ENCODE peak calls at places on chromosome 18, in five cellular contexts. One of them, this sample, is unnamed.

GRCh38 chr18:79926715-79927596 is 24.5 kb downstream of the SLC66A2 start:
- DNase-seq in CD8-positive, alpha-beta T cell: no peak
- DNase-seq in naive thymus-derived CD4-positive, alpha-beta T cell: no peak
- DNase-seq in aorta: peak; percentile 31
- DNase-seq in tibial nerve: no peak
- DNase-seq in this sample: peak; percentile 52

GRCh38 chr18:46516555-46516954 is 140.5 kb downstream of the LOXHD1 start:
- DNase-seq in aorta: no peak
- DNase-seq in CD8-positive, alpha-beta T cell: no peak
- DNase-seq in naive thymus-derived CD4-positive, alpha-beta T cell: no peak
- DNase-seq in tibial nerve: no peak
- DNase-seq in this sample: no peak

GRCh38 chr18:56516769-56517168 is 121.6 kb downstream of the TXNL1 start:
- DNase-seq in aorta: no peak
- DNase-seq in naive thymus-derived CD4-positive, alpha-beta T cell: no peak
- DNase-seq in tibial nerve: no peak
- DNase-seq in CD8-positive, alpha-beta T cell: no peak
- DNase-seq in this sample: peak; percentile 56

GRCh38 chr18:51300912-51301311 is 103.4 kb upstream of the MEX3C start:
- DNase-seq in tibial nerve: no peak
- DNase-seq in naive thymus-derived CD4-positive, alpha-beta T cell: no peak
- DNase-seq in aorta: no peak
- DNase-seq in CD8-positive, alpha-beta T cell: no peak
- DNase-seq in this sample: no peak

GRCh38 chr18:37270046-37270665 is 295.4 kb downstream of the CELF4 start:
- DNase-seq in naive thymus-derived CD4-positive, alpha-beta T cell: no peak
- DNase-seq in tibial nerve: peak; percentile 18
- DNase-seq in aorta: no peak
- DNase-seq in CD8-positive, alpha-beta T cell: no peak
- DNase-seq in this sample: no peak

GRCh38 chr18:59114160-59114559 is 25.5 kb upstream of the SEC11C start:
- DNase-seq in aorta: no peak
- DNase-seq in CD8-positive, alpha-beta T cell: no peak
- DNase-seq in tibial nerve: no peak
- DNase-seq in naive thymus-derived CD4-positive, alpha-beta T cell: no peak
- DNase-seq in this sample: no peak

GRCh38 chr18:21762181-21762772 is 21.7 kb downstream of the MIB1 start:
- DNase-seq in CD8-positive, alpha-beta T cell: no peak
- DNase-seq in tibial nerve: no peak
- DNase-seq in naive thymus-derived CD4-positive, alpha-beta T cell: no peak
- DNase-seq in aorta: no peak
- DNase-seq in this sample: no peak

GRCh38 chr18:28559511-28559910 is 382.6 kb upstream of the CDH2 start:
- DNase-seq in CD8-positive, alpha-beta T cell: no peak
- DNase-seq in tibial nerve: no peak
- DNase-seq in aorta: no peak
- DNase-seq in naive thymus-derived CD4-positive, alpha-beta T cell: no peak
- DNase-seq in this sample: no peak

GRCh38 chr18:36700955-36701354 is 127.8 kb downstream of the TPGS2 start:
- DNase-seq in aorta: no peak
- DNase-seq in CD8-positive, alpha-beta T cell: no peak
- DNase-seq in tibial nerve: no peak
- DNase-seq in naive thymus-derived CD4-positive, alpha-beta T cell: no peak
- DNase-seq in this sample: no peak

GRCh38 chr18:5970032-5970431 is 74.7 kb upstream of the TMEM200C start:
- DNase-seq in aorta: no peak
- DNase-seq in tibial nerve: no peak
- DNase-seq in naive thymus-derived CD4-positive, alpha-beta T cell: no peak
- DNase-seq in CD8-positive, alpha-beta T cell: no peak
- DNase-seq in this sample: no peak

GRCh38 chr18:60259052-60259681 is 113.4 kb downstream of the MC4R start:
- DNase-seq in CD8-positive, alpha-beta T cell: no peak
- DNase-seq in aorta: no peak
- DNase-seq in naive thymus-derived CD4-positive, alpha-beta T cell: no peak
- DNase-seq in tibial nerve: no peak
- DNase-seq in this sample: no peak

GRCh38 chr18:3493501-3494244 is 43.7 kb downstream of the TGIF1 start:
- DNase-seq in tibial nerve: no peak
- DNase-seq in aorta: no peak
- DNase-seq in CD8-positive, alpha-beta T cell: no peak
- DNase-seq in naive thymus-derived CD4-positive, alpha-beta T cell: no peak
- DNase-seq in this sample: no peak

GRCh38 chr18:49948975-49949374 is 135.6 kb upstream of the ACAA2 start:
- DNase-seq in CD8-positive, alpha-beta T cell: no peak
- DNase-seq in aorta: no peak
- DNase-seq in naive thymus-derived CD4-positive, alpha-beta T cell: no peak
- DNase-seq in tibial nerve: no peak
- DNase-seq in this sample: no peak

GRCh38 chr18:44548291-44549221 is 132.1 kb upstream of the SETBP1 start:
- DNase-seq in tibial nerve: no peak
- DNase-seq in CD8-positive, alpha-beta T cell: no peak
- DNase-seq in naive thymus-derived CD4-positive, alpha-beta T cell: no peak
- DNase-seq in aorta: no peak
- DNase-seq in this sample: peak; percentile 51

GRCh38 chr18:62784966-62785413 is 69.6 kb downstream of the PHLPP1 start:
- DNase-seq in tibial nerve: no peak
- DNase-seq in aorta: no peak
- DNase-seq in CD8-positive, alpha-beta T cell: no peak
- DNase-seq in naive thymus-derived CD4-positive, alpha-beta T cell: no peak
- DNase-seq in this sample: peak; percentile 15

GRCh38 chr18:72107647-72108046 is 436.5 kb downstream of the CBLN2 start:
- DNase-seq in aorta: no peak
- DNase-seq in CD8-positive, alpha-beta T cell: no peak
- DNase-seq in naive thymus-derived CD4-positive, alpha-beta T cell: no peak
- DNase-seq in tibial nerve: no peak
- DNase-seq in this sample: no peak

GRCh38 chr18:79410731-79411613 is 15.2 kb downstream of the NFATC1 start:
- DNase-seq in naive thymus-derived CD4-positive, alpha-beta T cell: no peak
- DNase-seq in aorta: peak; percentile 51
- DNase-seq in CD8-positive, alpha-beta T cell: no peak
- DNase-seq in tibial nerve: no peak
- DNase-seq in this sample: no peak

GRCh38 chr18:27824841-27825720 is 351.8 kb downstream of the CDH2 start:
- DNase-seq in naive thymus-derived CD4-positive, alpha-beta T cell: no peak
- DNase-seq in tibial nerve: no peak
- DNase-seq in aorta: no peak
- DNase-seq in CD8-positive, alpha-beta T cell: no peak
- DNase-seq in this sample: no peak

GRCh38 chr18:74731097-74731496 is 133.4 kb downstream of the ZNF407 start:
- DNase-seq in aorta: no peak
- DNase-seq in naive thymus-derived CD4-positive, alpha-beta T cell: no peak
- DNase-seq in CD8-positive, alpha-beta T cell: no peak
- DNase-seq in tibial nerve: no peak
- DNase-seq in this sample: no peak

GRCh38 chr18:33317640-33318039 is 122.9 kb downstream of the CCDC178 start:
- DNase-seq in aorta: no peak
- DNase-seq in CD8-positive, alpha-beta T cell: no peak
- DNase-seq in tibial nerve: no peak
- DNase-seq in naive thymus-derived CD4-positive, alpha-beta T cell: no peak
- DNase-seq in this sample: no peak

GRCh38 chr18:46213295-46213694 is 109.1 kb downstream of the HAUS1 start:
- DNase-seq in CD8-positive, alpha-beta T cell: no peak
- DNase-seq in aorta: no peak
- DNase-seq in naive thymus-derived CD4-positive, alpha-beta T cell: no peak
- DNase-seq in tibial nerve: no peak
- DNase-seq in this sample: no peak

GRCh38 chr18:27887287-27887686 is 289.6 kb downstream of the CDH2 start:
- DNase-seq in aorta: no peak
- DNase-seq in CD8-positive, alpha-beta T cell: no peak
- DNase-seq in naive thymus-derived CD4-positive, alpha-beta T cell: no peak
- DNase-seq in tibial nerve: no peak
- DNase-seq in this sample: no peak

GRCh38 chr18:31419457-31419932 is 28.0 kb upstream of the DSG3 start:
- DNase-seq in tibial nerve: no peak
- DNase-seq in naive thymus-derived CD4-positive, alpha-beta T cell: no peak
- DNase-seq in aorta: no peak
- DNase-seq in CD8-positive, alpha-beta T cell: no peak
- DNase-seq in this sample: no peak

GRCh38 chr18:74511823-74512222 is 15.7 kb downstream of the CNDP2 start:
- DNase-seq in CD8-positive, alpha-beta T cell: no peak
- DNase-seq in tibial nerve: no peak
- DNase-seq in naive thymus-derived CD4-positive, alpha-beta T cell: no peak
- DNase-seq in aorta: no peak
- DNase-seq in this sample: no peak

GRCh38 chr18:79770826-79771225 is 26.9 kb upstream of the KCNG2 start:
- DNase-seq in tibial nerve: no peak
- DNase-seq in aorta: peak; percentile 3
- DNase-seq in naive thymus-derived CD4-positive, alpha-beta T cell: no peak
- DNase-seq in CD8-positive, alpha-beta T cell: no peak
- DNase-seq in this sample: no peak

GRCh38 chr18:78722959-78723706 is 256.5 kb upstream of the SALL3 start:
- DNase-seq in tibial nerve: no peak
- DNase-seq in naive thymus-derived CD4-positive, alpha-beta T cell: no peak
- DNase-seq in CD8-positive, alpha-beta T cell: no peak
- DNase-seq in aorta: no peak
- DNase-seq in this sample: no peak

GRCh38 chr18:22822024-22822423 is 111.1 kb upstream of the RBBP8 start:
- DNase-seq in tibial nerve: no peak
- DNase-seq in naive thymus-derived CD4-positive, alpha-beta T cell: no peak
- DNase-seq in aorta: no peak
- DNase-seq in CD8-positive, alpha-beta T cell: no peak
- DNase-seq in this sample: no peak
- H3K4me3 ChIP-seq in tibial nerve: no peak overlapping the region
- H3K4me3 ChIP-seq in naive thymus-derived CD4-positive, alpha-beta T cell: no peak overlapping the region
- H3K4me3 ChIP-seq in aorta: no peak overlapping the region
- H3K4me3 ChIP-seq in CD8-positive, alpha-beta T cell: no peak overlapping the region
- H3K4me3 ChIP-seq in this sample: no peak overlapping the region

GRCh38 chr18:9974279-9974915 is 60.6 kb downstream of the VAPA start:
- DNase-seq in naive thymus-derived CD4-positive, alpha-beta T cell: no peak
- DNase-seq in tibial nerve: no peak
- DNase-seq in aorta: no peak
- DNase-seq in CD8-positive, alpha-beta T cell: no peak
- DNase-seq in this sample: no peak

GRCh38 chr18:9969247-9969646 is 55.4 kb downstream of the VAPA start:
- DNase-seq in tibial nerve: no peak
- DNase-seq in CD8-positive, alpha-beta T cell: no peak
- DNase-seq in naive thymus-derived CD4-positive, alpha-beta T cell: no peak
- DNase-seq in aorta: no peak
- DNase-seq in this sample: no peak

GRCh38 chr18:9968081-9968848 is 54.4 kb downstream of the VAPA start:
- DNase-seq in tibial nerve: no peak
- DNase-seq in naive thymus-derived CD4-positive, alpha-beta T cell: no peak
- DNase-seq in aorta: no peak
- DNase-seq in CD8-positive, alpha-beta T cell: no peak
- DNase-seq in this sample: no peak

GRCh38 chr18:9973461-9973860 is 59.6 kb downstream of the VAPA start:
- DNase-seq in aorta: no peak
- DNase-seq in CD8-positive, alpha-beta T cell: no peak
- DNase-seq in tibial nerve: no peak
- DNase-seq in naive thymus-derived CD4-positive, alpha-beta T cell: no peak
- DNase-seq in this sample: no peak

DNA sequence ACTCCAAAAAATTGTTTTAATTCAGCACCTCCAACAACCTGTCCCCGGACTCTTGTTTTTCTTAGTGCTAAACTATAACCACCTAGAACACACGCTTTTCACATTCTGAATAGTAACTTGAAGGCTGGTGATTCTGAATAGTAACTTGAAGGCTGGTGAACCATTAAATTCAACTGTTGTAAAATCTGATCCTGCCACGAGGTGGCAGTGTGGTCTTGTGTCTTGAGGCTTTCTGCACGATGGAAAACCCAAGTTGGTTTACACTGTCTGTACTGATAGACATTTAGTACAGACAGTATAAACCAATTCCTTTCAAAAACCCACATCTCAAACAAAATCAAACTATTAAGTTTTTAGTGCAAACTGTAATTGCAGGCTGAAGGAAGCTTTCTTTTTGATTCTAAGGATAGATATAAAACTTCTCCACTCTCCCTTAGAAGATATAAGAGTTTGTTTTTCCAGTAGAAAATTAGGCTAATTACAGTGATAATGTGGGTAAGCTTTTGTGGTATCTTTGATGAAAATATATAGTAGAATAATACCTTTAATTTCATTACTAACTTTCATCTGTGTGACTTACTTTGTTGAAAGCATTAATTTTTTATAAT is 57.6 kb downstream of the VAPA start:
- DNase-seq in tibial nerve: peak; percentile 78
- DNase-seq in aorta: peak; percentile 68
- DNase-seq in naive thymus-derived CD4-positive, alpha-beta T cell: peak; percentile 36
- DNase-seq in CD8-positive, alpha-beta T cell: peak; percentile 53
- DNase-seq in this sample: peak; percentile 43
- H3K27ac ChIP-seq in tibial nerve: no peak overlapping the region
- H3K27ac ChIP-seq in aorta: no peak overlapping the region
- H3K27ac ChIP-seq in naive thymus-derived CD4-positive, alpha-beta T cell: no peak overlapping the region
- H3K27ac ChIP-seq in CD8-positive, alpha-beta T cell: no peak overlapping the region
- H3K27ac ChIP-seq in this sample: no peak overlapping the region

GRCh38 chr18:76528477-76529432 is 33.7 kb upstream of the ZNF516 start:
- DNase-seq in tibial nerve: peak; percentile 33
- DNase-seq in aorta: no peak
- DNase-seq in CD8-positive, alpha-beta T cell: no peak
- DNase-seq in naive thymus-derived CD4-positive, alpha-beta T cell: no peak
- DNase-seq in this sample: peak; percentile 22
- H3K4me3 ChIP-seq in tibial nerve: no peak overlapping the region
- H3K4me3 ChIP-seq in aorta: no peak overlapping the region
- H3K4me3 ChIP-seq in CD8-positive, alpha-beta T cell: peak overlapping the region; percentile 46
- H3K4me3 ChIP-seq in naive thymus-derived CD4-positive, alpha-beta T cell: no peak overlapping the region
- H3K4me3 ChIP-seq in this sample: peak overlapping the region; percentile 61

GRCh38 chr18:35158728-35159443 is 81.9 kb upstream of the ZNF397 start:
- DNase-seq in CD8-positive, alpha-beta T cell: no peak
- DNase-seq in tibial nerve: no peak
- DNase-seq in naive thymus-derived CD4-positive, alpha-beta T cell: no peak
- DNase-seq in aorta: no peak
- DNase-seq in this sample: no peak
- H3K27ac ChIP-seq in CD8-positive, alpha-beta T cell: no peak overlapping the region
- H3K27ac ChIP-seq in tibial nerve: no peak overlapping the region
- H3K27ac ChIP-seq in naive thymus-derived CD4-positive, alpha-beta T cell: no peak overlapping the region
- H3K27ac ChIP-seq in aorta: no peak overlapping the region
- H3K27ac ChIP-seq in this sample: no peak overlapping the region

GRCh38 chr18:7946724-7947377 is 379.7 kb downstream of the PTPRM start:
- DNase-seq in aorta: no peak
- DNase-seq in naive thymus-derived CD4-positive, alpha-beta T cell: no peak
- DNase-seq in tibial nerve: no peak
- DNase-seq in CD8-positive, alpha-beta T cell: no peak
- DNase-seq in this sample: no peak
- H3K4me3 ChIP-seq in aorta: no peak overlapping the region
- H3K4me3 ChIP-seq in naive thymus-derived CD4-positive, alpha-beta T cell: peak overlapping the region; percentile 50
- H3K4me3 ChIP-seq in tibial nerve: no peak overlapping the region
- H3K4me3 ChIP-seq in CD8-positive, alpha-beta T cell: no peak overlapping the region
- H3K4me3 ChIP-seq in this sample: no peak overlapping the region

DNA sequence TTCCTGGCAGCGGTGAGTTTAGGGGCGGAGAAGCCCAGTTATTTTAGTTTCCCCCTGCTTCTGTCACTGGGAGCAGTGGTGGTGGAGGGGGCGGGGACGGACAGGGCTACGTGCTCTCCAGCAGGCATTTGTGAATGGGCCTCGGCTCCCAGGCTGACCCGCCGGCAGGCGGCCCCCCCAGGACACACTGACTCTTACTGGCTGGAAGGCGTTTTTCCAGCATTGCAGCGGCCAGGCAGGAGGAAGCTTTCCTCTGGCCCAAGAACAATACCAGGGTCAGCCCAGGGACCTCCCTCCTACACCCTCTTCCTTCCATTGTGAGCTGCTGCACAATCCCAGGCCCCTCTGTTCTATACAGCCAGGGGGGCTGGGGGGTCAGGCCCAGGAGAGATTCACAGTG is 142.0 kb downstream of the CTIF start:
- DNase-seq in CD8-positive, alpha-beta T cell: no peak
- DNase-seq in aorta: peak; percentile 95
- DNase-seq in naive thymus-derived CD4-positive, alpha-beta T cell: no peak
- DNase-seq in tibial nerve: peak; percentile 42
- DNase-seq in this sample: peak; percentile 72
- H3K27ac ChIP-seq in CD8-positive, alpha-beta T cell: no peak overlapping the region
- H3K27ac ChIP-seq in aorta: peak overlapping the region; percentile 85
- H3K27ac ChIP-seq in naive thymus-derived CD4-positive, alpha-beta T cell: no peak overlapping the region
- H3K27ac ChIP-seq in tibial nerve: peak overlapping the region; percentile 77
- H3K27ac ChIP-seq in this sample: peak overlapping the region; percentile 76

GRCh38 chr18:48007381-48007780 is 76.9 kb upstream of the SMAD2 start:
- DNase-seq in aorta: no peak
- DNase-seq in tibial nerve: no peak
- DNase-seq in CD8-positive, alpha-beta T cell: no peak
- DNase-seq in naive thymus-derived CD4-positive, alpha-beta T cell: no peak
- DNase-seq in this sample: no peak
- H3K4me3 ChIP-seq in aorta: no peak overlapping the region
- H3K4me3 ChIP-seq in tibial nerve: no peak overlapping the region
- H3K4me3 ChIP-seq in CD8-positive, alpha-beta T cell: no peak overlapping the region
- H3K4me3 ChIP-seq in naive thymus-derived CD4-positive, alpha-beta T cell: no peak overlapping the region
- H3K4me3 ChIP-seq in this sample: peak overlapping the region; percentile 68